ENCODE peak calls at places on chromosomes 5 and 9, in five cellular contexts. One of them, this sample, is unnamed.

GRCh38 chr9:95060246-95060645 is 257.3 kb downstream of the FANCC start:
- DNase-seq in ovary: no peak
- DNase-seq in brain microvascular endothelial cell: peak
- DNase-seq in fibroblast of mammary gland: no peak
- DNase-seq in AG09309: no peak
- DNase-seq in this sample: no peak

GRCh38 chr9:34252670-34253459 is 74.0 kb downstream of the UBAP1 start:
- DNase-seq in fibroblast of mammary gland: peak
- DNase-seq in AG09309: no peak
- DNase-seq in brain microvascular endothelial cell: peak
- DNase-seq in ovary: peak
- DNase-seq in this sample: no peak

GRCh38 chr5:156004754-156005153 is 322.2 kb upstream of the SGCD start:
- DNase-seq in brain microvascular endothelial cell: no peak
- DNase-seq in ovary: no peak
- DNase-seq in fibroblast of mammary gland: no peak
- DNase-seq in AG09309: no peak
- DNase-seq in this sample: no peak

GRCh38 chr9:13429271-13429670 is 149.8 kb upstream of the MPDZ start:
- DNase-seq in brain microvascular endothelial cell: no peak
- DNase-seq in ovary: no peak
- DNase-seq in fibroblast of mammary gland: no peak
- DNase-seq in AG09309: no peak
- DNase-seq in this sample: no peak

GRCh38 chr9:118652935-118653334 is 716.3 kb downstream of the BRINP1 start:
- DNase-seq in brain microvascular endothelial cell: no peak
- DNase-seq in fibroblast of mammary gland: no peak
- DNase-seq in ovary: no peak
- DNase-seq in AG09309: no peak
- DNase-seq in this sample: no peak

GRCh38 chr9:87338075-87338989 is 159.3 kb upstream of the DAPK1 start:
- DNase-seq in ovary: no peak
- DNase-seq in fibroblast of mammary gland: no peak
- DNase-seq in brain microvascular endothelial cell: no peak
- DNase-seq in AG09309: no peak
- DNase-seq in this sample: no peak

GRCh38 chr5:143586781-143587362 is 183.4 kb upstream of the NR3C1 start:
- DNase-seq in AG09309: no peak
- DNase-seq in fibroblast of mammary gland: no peak
- DNase-seq in brain microvascular endothelial cell: no peak
- DNase-seq in ovary: no peak
- DNase-seq in this sample: no peak

GRCh38 chr5:38648703-38649291 is 92.4 kb upstream of the LIFR start:
- DNase-seq in brain microvascular endothelial cell: no peak
- DNase-seq in fibroblast of mammary gland: no peak
- DNase-seq in ovary: no peak
- DNase-seq in AG09309: no peak
- DNase-seq in this sample: no peak

GRCh38 chr5:34022131-34022705 is 14.4 kb upstream of the AMACR start:
- DNase-seq in brain microvascular endothelial cell: peak
- DNase-seq in ovary: no peak
- DNase-seq in AG09309: no peak
- DNase-seq in fibroblast of mammary gland: peak
- DNase-seq in this sample: no peak

GRCh38 chr9:72473474-72474241 is 47.8 kb upstream of the TMC1 start:
- DNase-seq in fibroblast of mammary gland: peak
- DNase-seq in ovary: no peak
- DNase-seq in AG09309: no peak
- DNase-seq in brain microvascular endothelial cell: no peak
- DNase-seq in this sample: no peak

GRCh38 chr5:66567474-66567873 is 28.7 kb upstream of the MAST4 start:
- DNase-seq in ovary: no peak
- DNase-seq in AG09309: no peak
- DNase-seq in brain microvascular endothelial cell: no peak
- DNase-seq in fibroblast of mammary gland: no peak
- DNase-seq in this sample: no peak

GRCh38 chr9:78280982-78281668 is 15.8 kb upstream of the PSAT1 start:
- DNase-seq in ovary: peak
- DNase-seq in fibroblast of mammary gland: peak
- DNase-seq in AG09309: peak
- DNase-seq in brain microvascular endothelial cell: peak
- DNase-seq in this sample: no peak

GRCh38 chr9:70049236-70049635 is 5.6 kb downstream of the MAMDC2 start:
- DNase-seq in brain microvascular endothelial cell: peak
- DNase-seq in ovary: peak
- DNase-seq in AG09309: peak
- DNase-seq in fibroblast of mammary gland: peak
- DNase-seq in this sample: no peak

GRCh38 chr5:150637245-150638052 is 3.0 kb upstream of the SYNPO start:
- DNase-seq in AG09309: peak
- DNase-seq in ovary: no peak
- DNase-seq in fibroblast of mammary gland: peak
- DNase-seq in brain microvascular endothelial cell: peak
- DNase-seq in this sample: peak

GRCh38 chr9:128117613-128118471 is 9.7 kb downstream of the PTGES2 start:
- DNase-seq in AG09309: peak
- DNase-seq in fibroblast of mammary gland: peak
- DNase-seq in ovary: peak
- DNase-seq in brain microvascular endothelial cell: peak
- DNase-seq in this sample: peak
- H3K4me3 ChIP-seq in AG09309: no peak
- H3K4me3 ChIP-seq in fibroblast of mammary gland: no peak
- H3K4me3 ChIP-seq in ovary: no peak
- H3K4me3 ChIP-seq in brain microvascular endothelial cell: no peak
- H3K4me3 ChIP-seq in this sample: no peak

DNA sequence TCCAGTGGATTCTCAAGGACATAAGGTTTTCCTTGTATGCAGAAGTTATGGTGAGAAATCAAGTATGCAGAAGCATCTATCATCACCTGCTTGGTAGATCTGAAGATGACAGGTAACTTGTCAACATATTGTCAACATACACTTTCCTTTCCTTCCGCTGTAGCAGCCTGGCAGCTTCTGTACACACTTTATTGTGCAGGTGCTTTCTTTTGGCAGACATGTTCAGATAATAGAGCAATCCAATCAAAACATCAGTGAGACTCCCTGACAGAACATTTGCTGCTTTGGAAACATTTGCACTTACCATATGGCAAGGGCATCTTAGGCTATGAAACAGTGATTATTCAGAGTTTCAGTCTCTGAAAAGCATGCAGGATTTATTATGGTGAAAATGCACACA is 161.1 kb upstream of the CDH12 start:
- DNase-seq in AG09309: no peak
- DNase-seq in brain microvascular endothelial cell: no peak
- DNase-seq in ovary: no peak
- DNase-seq in fibroblast of mammary gland: no peak
- DNase-seq in this sample: no peak
- H3K4me3 ChIP-seq in AG09309: no peak
- H3K4me3 ChIP-seq in brain microvascular endothelial cell: no peak
- H3K4me3 ChIP-seq in ovary: no peak
- H3K4me3 ChIP-seq in fibroblast of mammary gland: no peak
- H3K4me3 ChIP-seq in this sample: no peak

GRCh38 chr9:763692-764091 is 77.8 kb upstream of the DMRT1 start:
- DNase-seq in ovary: no peak
- DNase-seq in AG09309: no peak
- DNase-seq in brain microvascular endothelial cell: no peak
- DNase-seq in fibroblast of mammary gland: no peak
- DNase-seq in this sample: no peak
- H3K4me3 ChIP-seq in ovary: peak
- H3K4me3 ChIP-seq in AG09309: peak
- H3K4me3 ChIP-seq in brain microvascular endothelial cell: no peak
- H3K4me3 ChIP-seq in fibroblast of mammary gland: no peak
- H3K4me3 ChIP-seq in this sample: no peak

GRCh38 chr5:139651863-139652787 is 4.0 kb downstream of the CXXC5 start:
- DNase-seq in AG09309: no peak
- DNase-seq in brain microvascular endothelial cell: peak
- DNase-seq in ovary: peak
- DNase-seq in fibroblast of mammary gland: peak
- DNase-seq in this sample: peak
- H3K4me3 ChIP-seq in AG09309: peak
- H3K4me3 ChIP-seq in brain microvascular endothelial cell: peak
- H3K4me3 ChIP-seq in ovary: no peak
- H3K4me3 ChIP-seq in fibroblast of mammary gland: peak
- H3K4me3 ChIP-seq in this sample: peak

GRCh38 chr9:130128251-130128650 is 44.0 kb upstream of the NCS1 start:
- DNase-seq in fibroblast of mammary gland: no peak
- DNase-seq in brain microvascular endothelial cell: no peak
- DNase-seq in AG09309: no peak
- DNase-seq in ovary: no peak
- DNase-seq in this sample: no peak
- H3K4me3 ChIP-seq in fibroblast of mammary gland: no peak
- H3K4me3 ChIP-seq in brain microvascular endothelial cell: no peak
- H3K4me3 ChIP-seq in AG09309: no peak
- H3K4me3 ChIP-seq in ovary: no peak
- H3K4me3 ChIP-seq in this sample: no peak

GRCh38 chr9:137297060-137297664 is 4.9 kb downstream of the NRARP start:
- DNase-seq in AG09309: no peak
- DNase-seq in ovary: no peak
- DNase-seq in brain microvascular endothelial cell: no peak
- DNase-seq in fibroblast of mammary gland: no peak
- DNase-seq in this sample: no peak

GRCh38 chr9:137297966-137298365 is 4.1 kb downstream of the NRARP start:
- DNase-seq in AG09309: no peak
- DNase-seq in brain microvascular endothelial cell: no peak
- DNase-seq in ovary: no peak
- DNase-seq in fibroblast of mammary gland: no peak
- DNase-seq in this sample: no peak

GRCh38 chr9:137299938-137300337 is 2.1 kb downstream of the NRARP start:
- DNase-seq in brain microvascular endothelial cell: no peak
- DNase-seq in AG09309: no peak
- DNase-seq in fibroblast of mammary gland: no peak
- DNase-seq in ovary: peak
- DNase-seq in this sample: no peak

GRCh38 chr9:137298983-137299521 is 3.0 kb downstream of the NRARP start:
- DNase-seq in ovary: no peak
- DNase-seq in AG09309: no peak
- DNase-seq in fibroblast of mammary gland: no peak
- DNase-seq in brain microvascular endothelial cell: no peak
- DNase-seq in this sample: no peak

GRCh38 chr9:137298401-137298982 is 3.6 kb downstream of the NRARP start:
- DNase-seq in fibroblast of mammary gland: no peak
- DNase-seq in AG09309: no peak
- DNase-seq in brain microvascular endothelial cell: peak
- DNase-seq in ovary: no peak
- DNase-seq in this sample: no peak
- H3K4me3 ChIP-seq in fibroblast of mammary gland: no peak
- H3K4me3 ChIP-seq in AG09309: no peak
- H3K4me3 ChIP-seq in brain microvascular endothelial cell: no peak
- H3K4me3 ChIP-seq in ovary: no peak
- H3K4me3 ChIP-seq in this sample: no peak